ENCODE peak calls at places on chromosomes 13 and 19, in six cellular contexts. E is GM12891, R is HepG2, Q is K562, S is H1, V is GM12878. J is an unnamed sample.

GRCh38 chr19:44726465-44726864 is 22.0 kb upstream of the BCL3 start:
- DNase-seq in Q (no peak), S (no peak), R (peak), V (no peak), E (no peak), J (no peak)

GRCh38 chr13:41137951-41138350 is 5.3 kb upstream of the KBTBD6 start:
- DNase-seq in R (no peak), V (no peak), E (no peak), Q (no peak), S (no peak), J (no peak)

GRCh38 chr19:3670258-3670795 is 29.9 kb downstream of the PIP5K1C start:
- DNase-seq in R (no peak), S (no peak), E (no peak), Q (peak), V (no peak), J (no peak)

GRCh38 chr13:95530178-95530577 is 22.3 kb upstream of the CLDN10 start:
- DNase-seq in R (peak), E (no peak), S (no peak), Q (no peak), V (no peak), J (no peak)

GRCh38 chr13:83211301-83211700 is 671.0 kb downstream of the SLITRK1 start:
- DNase-seq in Q (no peak), V (no peak), S (no peak), E (no peak), R (no peak), J (no peak)

GRCh38 chr19:42066075-42066754 is 3.8 kb downstream of the GRIK5 start:
- DNase-seq in S (peak), Q (peak), V (no peak), E (no peak), R (no peak), J (no peak)

GRCh38 chr13:95710313-95710712 is 33.4 kb downstream of the DNAJC3 start:
- DNase-seq in Q (no peak), E (no peak), S (no peak), R (no peak), V (no peak), J (no peak)

GRCh38 chr13:37187611-37188010 is 82.1 kb upstream of the CSNK1A1L start:
- DNase-seq in Q (no peak), S (no peak), V (no peak), R (no peak), E (no peak), J (no peak)

GRCh38 chr13:48511621-48512232 is 21.2 kb downstream of the RCBTB2 start:
- DNase-seq in V (no peak), S (no peak), R (no peak), E (no peak), Q (no peak), J (no peak)

GRCh38 chr19:49691243-49692101 is 556 bp downstream of the CPT1C start:
- DNase-seq in R (no peak), Q (no peak), E (no peak), S (no peak), V (no peak), J (no peak)

GRCh38 chr19:12995596-12996541 is 594 bp downstream of the NFIX start:
- DNase-seq in S (no peak), Q (peak), R (no peak), E (peak), V (no peak), J (peak)

GRCh38 chr19:48194041-48194871 is 23.8 kb downstream of the ZSWIM9 start:
- DNase-seq in R (peak), E (no peak), S (no peak), V (no peak), Q (peak), J (peak)

GRCh38 chr13:40476175-40476958 is 190.1 kb downstream of the FOXO1 start:
- DNase-seq in S (no peak), V (no peak), E (no peak), R (peak), Q (no peak), J (no peak)

GRCh38 chr13:33446821-33447481 is 161.4 kb upstream of the STARD13 start:
- DNase-seq in Q (no peak), V (no peak), R (no peak), S (no peak), E (no peak), J (no peak)

GRCh38 chr13:66994498-66995365 is 235.4 kb downstream of the PCDH9 start:
- DNase-seq in S (no peak), V (peak), E (no peak), Q (peak), R (no peak), J (no peak)

GRCh38 chr19:3793799-3794198 is 7.6 kb upstream of the MATK start:
- DNase-seq in V (no peak), S (no peak), R (no peak), Q (no peak), E (no peak), J (no peak)

GRCh38 chr19:2455481-2456300 is 1.1 kb downstream of the LMNB2 start:
- DNase-seq in R (no peak), V (no peak), S (no peak), Q (peak), E (peak), J (peak)

GRCh38 chr19:16519230-16519687 is 23.0 kb downstream of the CHERP start:
- DNase-seq in E (no peak), R (no peak), S (no peak), Q (no peak), V (no peak), J (no peak)

DNA sequence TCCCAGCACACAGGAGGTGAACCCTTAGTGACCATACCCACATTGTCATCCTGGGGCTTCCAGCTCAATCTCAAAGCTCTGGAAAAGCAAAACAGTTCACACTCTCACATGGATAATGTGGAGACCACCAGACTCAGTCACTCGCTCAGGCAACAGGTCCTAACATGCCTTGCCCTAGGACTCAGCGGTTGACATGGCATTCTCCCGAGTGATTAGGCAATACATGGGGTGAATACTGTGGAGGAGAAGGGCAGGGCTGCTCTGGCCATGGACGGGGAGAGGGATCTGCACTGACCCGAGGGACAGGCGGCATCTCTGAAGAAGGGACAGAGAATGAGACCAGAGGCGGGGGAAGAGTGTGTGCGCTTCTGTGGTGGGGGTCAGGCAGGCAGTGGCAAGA is 44.4 kb upstream of the EPHX3 start:
- DNase-seq in Q (no peak), S (no peak), E (no peak), V (no peak), R (no peak), J (no peak)
- TF ChIP-seq POLR2AphosphoS5 in Q (no peak), S (no peak), E (no peak), V (no peak), R (no peak), J (no peak)

GRCh38 chr19:58561373-58562125 is 3.1 kb upstream of the UBE2M start:
- DNase-seq in Q (no peak), R (no peak), E (no peak), S (no peak), V (no peak), J (no peak)
- TF ChIP-seq TAF1 in Q (no peak), R (no peak), E (no peak), S (no peak), V (no peak), J (no peak)

GRCh38 chr19:38037151-38037611 is 130.2 kb downstream of the SIPA1L3 start:
- DNase-seq in R (no peak), Q (peak), E (no peak), S (no peak), V (no peak), J (no peak)
- TF ChIP-seq POLR2A in R (no peak), Q (no peak), E (no peak), S (no peak), V (no peak), J (no peak)

DNA sequence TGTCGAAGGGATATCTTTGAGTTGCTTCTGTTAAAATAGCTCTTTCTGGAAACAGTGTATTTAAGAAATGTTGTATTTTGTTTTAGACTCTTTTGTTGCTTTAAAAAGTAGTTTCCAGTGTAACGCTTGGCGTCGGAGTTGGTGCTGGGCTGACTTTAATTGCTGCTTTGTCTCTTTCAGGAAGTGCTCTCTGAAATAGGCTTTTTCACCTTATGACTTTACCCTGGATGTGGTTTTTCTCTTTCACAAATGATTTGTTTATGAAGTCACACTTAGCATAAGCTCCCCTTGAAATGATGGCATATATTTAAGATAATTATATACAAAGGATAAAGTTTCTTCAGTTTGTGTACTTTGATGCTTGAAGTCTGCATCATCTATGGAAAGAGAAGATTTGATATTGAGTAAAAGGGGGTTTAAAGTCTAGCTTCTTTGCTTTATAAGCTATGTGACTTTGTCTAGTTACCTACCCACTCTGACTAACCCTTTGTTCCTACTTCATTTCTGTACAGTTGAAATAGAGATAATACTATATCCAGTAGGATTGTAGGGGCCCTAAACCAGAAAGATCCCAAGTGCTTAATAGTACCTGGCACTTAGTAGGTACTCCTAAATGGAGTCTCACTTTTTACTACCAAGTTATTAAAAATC is at the start of gene GPR18:
- DNase-seq in S (no peak), E (no peak), V (peak), Q (no peak), R (no peak), J (no peak)
- TF ChIP-seq POLR2AphosphoS5 in S (no peak), E (no peak), V (no peak), Q (no peak), R (no peak), J (no peak)

GRCh38 chr13:45519473-45519872 is 54.7 kb downstream of the COG3 start:
- DNase-seq in V (no peak), R (no peak), S (no peak), Q (no peak), E (no peak), J (no peak)

GRCh38 chr13:45516757-45517156 is 52.0 kb downstream of the COG3 start:
- DNase-seq in Q (no peak), S (no peak), E (no peak), V (no peak), R (no peak), J (no peak)

GRCh38 chr13:45522571-45522970 is 57.8 kb downstream of the COG3 start:
- DNase-seq in S (no peak), Q (no peak), R (no peak), V (no peak), E (no peak), J (no peak)

GRCh38 chr13:45521292-45521691 is 56.6 kb downstream of the COG3 start:
- DNase-seq in Q (no peak), E (no peak), R (no peak), S (no peak), V (no peak), J (no peak)

GRCh38 chr13:45518525-45519235 is 53.9 kb downstream of the COG3 start:
- DNase-seq in V (no peak), S (no peak), E (no peak), Q (no peak), R (no peak), J (no peak)
- TF ChIP-seq TAF1 in V (no peak), S (no peak), E (no peak), Q (no peak), R (no peak), J (no peak)

DNA sequence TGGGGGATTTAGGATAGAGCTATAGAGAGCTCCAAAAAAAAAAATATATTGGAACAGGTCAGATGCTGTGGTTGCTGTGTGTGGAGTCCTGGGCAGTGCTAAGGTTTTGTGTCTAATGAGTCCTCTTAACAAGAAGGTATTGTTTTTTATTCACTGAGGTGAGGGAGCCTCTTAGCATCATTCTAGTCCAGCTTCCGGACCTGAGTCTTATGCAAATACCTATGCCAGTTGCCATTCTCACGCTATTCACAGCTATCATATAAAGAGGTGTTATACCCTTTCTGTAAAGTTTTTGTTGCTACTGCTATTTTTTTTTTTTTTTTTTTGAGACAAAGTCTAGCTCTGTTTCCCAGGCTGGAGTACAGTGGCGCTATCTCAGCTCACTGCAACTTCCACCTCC is 1.4 kb downstream of the NLRP2 start:
- DNase-seq in S (no peak), E (no peak), Q (no peak), R (no peak), V (peak), J (no peak)
- TF ChIP-seq POLR2A in S (no peak), E (no peak), Q (no peak), R (no peak), V (no peak), J (no peak)

DNA sequence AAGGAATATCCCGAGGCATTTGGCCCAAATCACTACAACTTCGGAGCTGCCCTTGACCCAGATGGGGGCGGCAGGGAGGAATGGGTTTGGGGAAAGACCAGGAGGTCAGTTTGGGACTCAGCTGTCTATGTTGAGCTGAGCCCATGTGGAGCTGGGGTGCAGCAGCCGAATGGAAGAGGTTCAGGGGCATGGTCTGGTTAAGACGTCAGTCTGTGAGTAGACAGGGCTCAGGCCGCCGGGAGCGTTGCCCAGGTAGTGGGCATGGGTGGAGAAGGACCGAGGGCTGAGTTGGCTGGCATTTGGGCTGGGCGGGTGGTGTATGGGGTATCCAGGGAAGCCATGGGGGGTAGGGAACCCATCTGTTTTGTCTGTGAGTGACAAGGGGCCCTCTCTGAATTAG is 9.3 kb upstream of the SCN1B start:
- DNase-seq in V (no peak), R (no peak), S (no peak), Q (no peak), E (no peak), J (no peak)
- TF ChIP-seq POLR2AphosphoS5 in V (no peak), R (no peak), S (no peak), Q (no peak), E (no peak), J (no peak)

J was measured in GM12892.